ENCODE peak calls at places on chromosomes 7 and 10, in ten cellular contexts. P, E, K, S, Y, B, V, W, F and N are unnamed samples.

GRCh38 chr7:28858206-28858605 is 99.9 kb downstream of the TRIL start:
- DNase-seq in P (no peak), E (no peak), K (no peak), S (no peak), Y (no peak), B (no peak), V (no peak), W (no peak), F (no peak), N (no peak)

GRCh38 chr7:107559864-107560263 is 3.9 kb downstream of the COG5 start:
- DNase-seq in P (no peak), E (no peak), K (no peak), S (no peak), Y (no peak), B (no peak), V (no peak), W (no peak), F (no peak), N (no peak)

GRCh38 chr7:1121886-1122831 is 34.2 kb downstream of the GPER1 start:
- DNase-seq in P (no peak), E (no peak), K (no peak), S (no peak), Y (peak; percentile 43), B (no peak), V (no peak), W (no peak), F (no peak), N (no peak)

GRCh38 chr7:39430441-39430840 is 135.8 kb upstream of the YAE1 start:
- DNase-seq in P (no peak), E (no peak), K (no peak), S (no peak), Y (no peak), B (no peak), V (no peak), W (no peak), F (no peak), N (no peak)

GRCh38 chr7:2947381-2947780 is 96.3 kb downstream of the CARD11 start:
- DNase-seq in P (peak; percentile 11), E (no peak), K (no peak), S (no peak), Y (no peak), B (no peak), V (no peak), W (no peak), F (no peak), N (no peak)

GRCh38 chr10:42982886-42983594 is 93.8 kb upstream of the RET start:
- DNase-seq in P (peak; percentile 35), E (no peak), K (peak; percentile 87), S (no peak), Y (peak; percentile 33), B (peak; percentile 89), V (no peak), W (no peak), F (peak; percentile 16), N (peak; percentile 5)

GRCh38 chr10:29100505-29100904 is 188.4 kb upstream of the LYZL1 start:
- DNase-seq in P (no peak), E (no peak), K (no peak), S (no peak), Y (no peak), B (no peak), V (no peak), W (no peak), F (no peak), N (no peak)

GRCh38 chr7:98322331-98323260 is 41.1 kb downstream of the BRI3 start:
- DNase-seq in P (no peak), E (no peak), K (no peak), S (no peak), Y (no peak), B (no peak), V (no peak), W (no peak), F (no peak), N (no peak)

GRCh38 chr7:28813238-28813962 is 144.7 kb downstream of the TRIL start:
- DNase-seq in P (no peak), E (no peak), K (no peak), S (no peak), Y (no peak), B (no peak), V (no peak), W (no peak), F (no peak), N (peak; percentile 16)

GRCh38 chr10:130191380-130191779 is 55.2 kb downstream of the GLRX3 start:
- DNase-seq in P (no peak), E (peak; percentile 13), K (no peak), S (no peak), Y (no peak), B (no peak), V (no peak), W (no peak), F (no peak), N (no peak)

DNA sequence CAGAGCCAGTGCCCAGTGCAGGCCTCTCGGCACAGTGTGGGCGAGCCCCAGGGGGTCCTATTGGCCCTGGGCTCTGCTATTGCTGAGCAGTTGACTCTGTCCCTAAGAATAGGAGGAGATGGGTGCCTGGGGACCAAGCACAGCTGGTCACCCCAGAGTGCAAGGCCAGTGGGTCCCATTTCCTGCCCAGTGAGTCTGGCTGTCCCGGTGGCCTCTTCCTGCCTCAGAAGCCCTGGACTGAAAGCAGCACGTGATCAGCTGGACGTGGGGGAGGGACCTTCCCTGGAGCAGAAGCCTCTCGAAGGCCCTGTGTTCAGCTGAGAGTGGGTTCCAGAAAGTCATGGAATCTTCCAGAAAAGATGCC is 42.0 kb downstream of the PWWP2B start:
- DNase-seq in P (no peak), E (no peak), K (no peak), S (no peak), Y (no peak), B (no peak), V (no peak), W (no peak), F (no peak), N (no peak)
- TF ChIP-seq POLR2AphosphoS5 in P (no peak), E (no peak), K (no peak), S (no peak), Y (no peak), B (no peak), V (no peak), W (no peak), F (no peak), N (no peak)

DNA sequence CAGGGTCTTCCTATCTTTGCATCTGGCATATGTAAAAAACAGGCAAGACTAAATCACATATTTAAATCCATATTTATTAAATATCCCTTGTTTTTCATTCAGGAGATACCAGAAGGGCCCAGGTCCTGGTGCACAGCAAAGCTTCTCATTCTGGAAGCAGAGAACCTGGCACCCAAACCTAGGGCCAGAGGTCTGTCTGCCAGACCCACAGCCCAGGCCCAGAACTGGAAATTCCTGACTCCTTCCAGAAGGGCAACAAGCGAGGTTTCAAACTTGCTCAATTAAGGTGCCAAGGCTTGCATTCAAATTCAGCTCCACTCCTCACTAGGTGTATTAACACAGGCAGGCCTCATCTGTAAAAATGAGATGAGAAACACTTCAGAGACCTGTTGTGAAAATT is 4.2 kb upstream of the MYO1G start:
- DNase-seq in P (no peak), E (no peak), K (no peak), S (no peak), Y (no peak), B (no peak), V (no peak), W (no peak), F (no peak), N (no peak)
- TF ChIP-seq CTCF in P (no peak), E (no peak), K (no peak), S (no peak), Y (no peak), B (no peak), V (no peak), W (no peak), F (no peak), N (no peak)

DNA sequence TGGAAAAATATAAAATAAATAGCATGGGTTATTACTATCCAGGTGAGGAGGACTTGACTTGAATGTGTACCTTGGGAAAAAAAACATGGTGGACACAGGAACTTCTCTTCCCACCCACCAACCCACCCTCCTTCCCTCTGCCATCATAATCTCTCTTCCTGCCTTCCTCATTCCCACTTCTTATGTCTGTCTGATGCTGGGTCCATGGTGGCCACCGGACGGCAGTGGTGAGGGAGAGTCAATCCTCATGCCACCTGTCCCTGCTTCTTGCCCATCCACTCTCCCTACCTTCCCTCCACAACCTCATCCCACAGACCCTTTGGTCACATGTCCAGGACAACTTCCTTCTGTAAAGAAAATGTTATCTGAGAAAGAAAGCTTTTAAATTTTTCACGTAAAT is 104.7 kb downstream of the PIP4K2A start:
- DNase-seq in P (no peak), E (no peak), K (no peak), S (no peak), Y (no peak), B (no peak), V (no peak), W (no peak), F (no peak), N (no peak)
- H3K4me1 ChIP-seq in P (no peaks in the 10 kb centered on the region), E (no peaks in the 10 kb centered on the region), K (peaks cover 13% of the 10 kb centered on the region), S (no peaks in the 10 kb centered on the region), Y (no peaks in the 10 kb centered on the region), B (peaks cover 3% of the 10 kb centered on the region), V (no peaks in the 10 kb centered on the region), W (peaks cover 11% of the 10 kb centered on the region), F (peaks cover 28% of the 10 kb centered on the region), N (peaks cover 4% of the 10 kb centered on the region)

DNA sequence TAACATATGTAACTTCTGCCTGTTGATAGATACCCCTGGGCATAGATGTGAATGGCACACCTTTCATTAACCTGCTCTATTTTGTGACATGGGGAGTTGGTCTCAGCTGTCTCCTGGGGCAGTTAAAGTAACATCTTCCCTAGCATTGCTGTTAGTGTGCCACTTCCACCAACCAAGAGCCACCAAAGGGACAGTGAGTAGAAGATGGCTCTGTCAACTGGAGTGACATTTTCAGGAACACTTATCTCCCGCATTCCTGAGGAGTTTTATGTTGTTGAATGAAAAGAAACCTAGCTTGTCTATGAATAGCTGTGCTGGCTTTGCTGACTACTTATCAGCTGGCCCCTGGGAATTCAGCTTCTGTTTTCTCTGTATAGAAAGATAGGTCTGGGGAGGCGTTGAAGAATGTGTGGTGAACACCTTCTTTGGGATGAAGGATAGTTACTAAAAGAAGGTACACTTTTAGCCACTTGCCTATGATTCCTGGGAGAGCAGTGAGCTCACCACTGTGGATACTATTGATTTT is 7.4 kb downstream of the STARD3NL start:
- DNase-seq in P (no peak), E (no peak), K (no peak), S (no peak), Y (no peak), B (no peak), V (no peak), W (no peak), F (no peak), N (no peak)
- TF ChIP-seq POLR2AphosphoS5 in P (no peak), E (no peak), K (no peak), S (no peak), Y (no peak), B (no peak), V (no peak), W (no peak), F (no peak), N (no peak)

GRCh38 chr10:88879754-88880286 is at the start of gene STAMBPL1:
- DNase-seq in P (peak; percentile 78), E (no peak), K (no peak), S (peak; percentile 19), Y (no peak), B (peak; percentile 93), V (peak; percentile 25), W (no peak), F (peak; percentile 61), N (peak; percentile 77)
- TF ChIP-seq CTCF in P (no peak), E (no peak), K (no peak), S (no peak), Y (no peak), B (no peak), V (no peak), W (no peak), F (no peak), N (no peak)